ENCODE peak calls at places on chromosomes 13 and 19, in four cellular contexts. S is NCI-H1417; B is amniotic epithelial cell; G is activated CD8-positive, alpha-beta memory T cell treated with anti-CD3 and anti-CD28 coated beads for 1 hour. Y is an unnamed sample.

GRCh38 chr19:41696402-41697197 is 8.5 kb upstream of the CEACAM7 start:
- DNase-seq in S (no peak), B (no peak), G (no peak), Y (no peak)

GRCh38 chr13:91045351-91046034 is 302.0 kb upstream of the MIR17HG start:
- DNase-seq in S (peak), B (peak), G (no peak), Y (no peak)

GRCh38 chr19:11278670-11279069 is 16.3 kb upstream of the DOCK6 start:
- DNase-seq in S (no peak), B (no peak), G (no peak), Y (no peak)

GRCh38 chr19:51784922-51785690 is 9.9 kb upstream of the FPR3 start:
- DNase-seq in S (no peak), B (peak), G (no peak), Y (peak)

GRCh38 chr13:113297370-113297871 is 382 bp downstream of the LAMP1 start:
- DNase-seq in S (peak), B (peak), G (peak), Y (peak)

GRCh38 chr13:52159159-52159982 is at the start of gene NEK3:
- DNase-seq in S (peak), B (peak), G (peak), Y (peak)

GRCh38 chr19:40584007-40584406 is 7.3 kb downstream of the SHKBP1 start:
- DNase-seq in S (no peak), B (no peak), G (no peak), Y (peak)

GRCh38 chr13:29587645-29588044 is 7.8 kb downstream of the SLC7A1 start:
- DNase-seq in S (no peak), B (peak), G (no peak), Y (peak)

GRCh38 chr13:46721054-46721453 is 75.9 kb downstream of the ESD start:
- DNase-seq in S (peak), B (peak), G (no peak), Y (peak)

GRCh38 chr19:12730054-12730453 is 4.4 kb downstream of the TRIR start:
- DNase-seq in S (no peak), B (no peak), G (no peak), Y (no peak)

GRCh38 chr13:22880756-22881701 is 299.8 kb upstream of the SGCG start:
- DNase-seq in S (peak), B (no peak), G (no peak), Y (no peak)

GRCh38 chr19:31715249-31715944 is 366.2 kb upstream of the TSHZ3 start:
- DNase-seq in S (no peak), B (no peak), G (no peak), Y (no peak)

GRCh38 chr19:33677745-33678426 is 56.1 kb downstream of the CHST8 start:
- DNase-seq in S (no peak), B (no peak), G (no peak), Y (no peak)

GRCh38 chr19:54209058-54209747 is 8.5 kb downstream of the RPS9 start:
- DNase-seq in S (no peak), B (no peak), G (no peak), Y (peak)

GRCh38 chr19:34675250-34675649 is 1.7 kb downstream of the SCGB2B2 start:
- DNase-seq in S (no peak), B (no peak), G (no peak), Y (no peak)

GRCh38 chr19:39252458-39252857 is 3.8 kb upstream of the IFNL4 start:
- DNase-seq in S (no peak), B (no peak), G (no peak), Y (no peak)

GRCh38 chr13:89803839-89804238 is 1543.6 kb upstream of the MIR17HG start:
- DNase-seq in S (no peak), B (no peak), G (no peak), Y (no peak)

GRCh38 chr13:33183431-33184130 is 102.0 kb downstream of the STARD13 start:
- DNase-seq in S (no peak), B (peak), G (no peak), Y (peak)

GRCh38 chr19:8902520-8902919 is 70.3 kb downstream of the MBD3L1 start:
- DNase-seq in S (no peak), B (no peak), G (no peak), Y (no peak)

GRCh38 chr13:112181336-112182051 is 114.5 kb downstream of the SOX1 start:
- DNase-seq in S (no peak), B (no peak), G (no peak), Y (no peak)

GRCh38 chr19:29745253-29745652 is 30.2 kb upstream of the C19orf12 start:
- DNase-seq in S (no peak), B (no peak), G (no peak), Y (no peak)

GRCh38 chr13:40986328-40986856 is 32.7 kb downstream of the ELF1 start:
- DNase-seq in S (no peak), B (no peak), G (no peak), Y (no peak)

GRCh38 chr19:35495107-35496064 is 5.1 kb upstream of the KRTDAP start:
- DNase-seq in S (peak), B (peak), G (peak), Y (peak)

GRCh38 chr19:49333426-49334288 is 1.5 kb upstream of the CD37 start:
- DNase-seq in S (no peak), B (peak), G (peak), Y (no peak)

GRCh38 chr19:590396-590745 is 690 bp downstream of the HCN2 start:
- DNase-seq in S (peak), B (peak), G (no peak), Y (peak)

GRCh38 chr19:41416194-41416674 is 10.9 kb downstream of the B3GNT8 start:
- DNase-seq in S (no peak), B (no peak), G (no peak), Y (no peak)

GRCh38 chr13:110773480-110773879 is 60.0 kb downstream of the ING1 start:
- DNase-seq in S (no peak), B (no peak), G (no peak), Y (no peak)

GRCh38 chr13:26011996-26012688 is 39.7 kb downstream of the SHISA2 start:
- DNase-seq in S (no peak), B (no peak), G (peak), Y (no peak)

GRCh38 chr19:14814982-14815381 is 20.0 kb downstream of the OR7A5 start:
- DNase-seq in S (no peak), B (no peak), G (no peak), Y (no peak)

GRCh38 chr13:95710313-95710712 is 33.4 kb downstream of the DNAJC3 start:
- DNase-seq in S (no peak), B (peak), G (no peak), Y (peak)

GRCh38 chr13:29170451-29171082 is 350.4 kb downstream of the MTUS2 start:
- DNase-seq in S (no peak), B (no peak), G (no peak), Y (no peak)

GRCh38 chr19:11382898-11383705 is 1.0 kb downstream of the EPOR start:
- DNase-seq in S (peak), B (no peak), G (peak), Y (peak)

GRCh38 chr13:92175330-92175729 is 776.9 kb downstream of the GPC5 start:
- DNase-seq in S (peak), B (peak), G (no peak), Y (peak)

GRCh38 chr19:2726160-2726855 is 5.1 kb upstream of the DIRAS1 start:
- DNase-seq in S (no peak), B (no peak), G (no peak), Y (no peak)